ENCODE peak calls at places on chromosomes 4 and X, in eight cellular contexts. H is GM23338; T is HepG2; L is gastrocnemius medialis; N is CD4-positive, alpha-beta T cell; Z is lung; A is endodermal cell; Y is H9. P is an unnamed sample.

GRCh38 chr4:5341151-5341925 is 290.1 kb downstream of the STK32B start:
- DNase-seq in H (no peak), T (no peak), L (no peak), N (no peak), Z (no peak), A (no peak), Y (no peak), P (no peak)

GRCh38 chr4:139841464-139842195 is 176.0 kb downstream of the MGST2 start:
- DNase-seq in H (no peak), T (peak; percentile 98), L (no peak), N (no peak), Z (no peak), A (no peak), Y (no peak), P (peak; percentile 64)

GRCh38 chr4:179112441-179113170 is 1670.4 kb upstream of the AGA start:
- DNase-seq in H (no peak), T (no peak), L (no peak), N (no peak), Z (no peak), A (no peak), Y (no peak), P (no peak)

GRCh38 chr4:132240094-132240493 is 909.0 kb upstream of the PCDH10 start:
- DNase-seq in H (no peak), T (no peak), L (no peak), N (no peak), Z (no peak), A (no peak), Y (no peak), P (no peak)

GRCh38 chr4:183504930-183505555 is at the start of gene ING2:
- DNase-seq in H (peak; percentile 79), T (peak; percentile 18), L (no peak), N (no peak), Z (no peak), A (no peak), Y (no peak), P (peak; percentile 90)

GRCh38 chr4:7193040-7193958 is 961 bp downstream of the SORCS2 start:
- DNase-seq in H (peak; percentile 52), T (no peak), L (no peak), N (no peak), Z (no peak), A (peak; percentile 77), Y (peak; percentile 40), P (no peak)

GRCh38 chr4:67545996-67546356 is 673 bp upstream of the CENPC start:
- DNase-seq in H (peak; percentile 8), T (no peak), L (no peak), N (no peak), Z (no peak), A (no peak), Y (no peak), P (no peak)

GRCh38 chrX:85611926-85612325 is 232.5 kb upstream of the POF1B start:
- DNase-seq in H (peak; percentile 13), T (no peak), L (no peak), N (no peak), Z (no peak), A (no peak), Y (no peak), P (no peak)

GRCh38 chr4:153523171-153523757 is 57.1 kb downstream of the TMEM131L start:
- DNase-seq in H (no peak), T (no peak), L (no peak), N (no peak), Z (no peak), A (no peak), Y (no peak), P (no peak)

GRCh38 chr4:55931833-55932232 is 16.9 kb upstream of the CEP135 start:
- DNase-seq in H (no peak), T (no peak), L (no peak), N (no peak), Z (no peak), A (no peak), Y (no peak), P (no peak)

GRCh38 chr4:18113710-18114331 is 92.3 kb upstream of the LCORL start:
- DNase-seq in H (no peak), T (no peak), L (no peak), N (no peak), Z (no peak), A (no peak), Y (no peak), P (no peak)

GRCh38 chrX:41982966-41983365 is 59.6 kb upstream of the CASK start:
- DNase-seq in H (no peak), T (no peak), L (no peak), N (no peak), Z (no peak), A (no peak), Y (no peak), P (no peak)

GRCh38 chr4:110633358-110634319 is 10.8 kb upstream of the PITX2 start:
- DNase-seq in H (peak; percentile 40), T (no peak), L (no peak), N (no peak), Z (no peak), A (peak; percentile 76), Y (peak; percentile 50), P (no peak)

GRCh38 chrX:109740076-109740809 is 7.2 kb upstream of the ACSL4 start:
- DNase-seq in H (no peak), T (peak; percentile 95), L (peak; percentile 7), N (no peak), Z (peak; percentile 41), A (no peak), Y (no peak), P (peak; percentile 30)

GRCh38 chrX:12115377-12115776 is 22.9 kb upstream of the FRMPD4 start:
- DNase-seq in H (peak; percentile 66), T (no peak), L (no peak), N (no peak), Z (no peak), A (peak; percentile 84), Y (peak; percentile 56), P (no peak)

GRCh38 chrX:97692575-97692974 is 808.9 kb downstream of the RPA4 start:
- DNase-seq in H (no peak), T (no peak), L (no peak), N (no peak), Z (no peak), A (no peak), Y (no peak), P (no peak)

GRCh38 chrX:135112096-135112729 is 8.1 kb downstream of the ETDB start:
- DNase-seq in H (peak; percentile 57), T (no peak), L (no peak), N (peak; percentile 20), Z (no peak), A (peak; percentile 81), Y (peak; percentile 49), P (peak; percentile 30)

GRCh38 chr4:177283167-177283566 is 26.5 kb upstream of the NEIL3 start:
- DNase-seq in H (no peak), T (no peak), L (no peak), N (no peak), Z (no peak), A (no peak), Y (no peak), P (no peak)

GRCh38 chr4:15233626-15234025 is 194.2 kb upstream of the C1QTNF7 start:
- DNase-seq in H (no peak), T (no peak), L (no peak), N (peak; percentile 5), Z (no peak), A (no peak), Y (no peak), P (no peak)

GRCh38 chr4:151045907-151046306 is 30.8 kb upstream of the LRBA start:
- DNase-seq in H (peak; percentile 81), T (peak; percentile 31), L (no peak), N (no peak), Z (no peak), A (peak; percentile 64), Y (peak; percentile 38), P (peak; percentile 8)
- TF ChIP-seq CTCF in H (peak; percentile 76), T (peak; percentile 68), L (no peak), N (no peak), Z (no peak), A (peak; percentile 69), Y (peak; percentile 66), P (peak; percentile 16)

DNA sequence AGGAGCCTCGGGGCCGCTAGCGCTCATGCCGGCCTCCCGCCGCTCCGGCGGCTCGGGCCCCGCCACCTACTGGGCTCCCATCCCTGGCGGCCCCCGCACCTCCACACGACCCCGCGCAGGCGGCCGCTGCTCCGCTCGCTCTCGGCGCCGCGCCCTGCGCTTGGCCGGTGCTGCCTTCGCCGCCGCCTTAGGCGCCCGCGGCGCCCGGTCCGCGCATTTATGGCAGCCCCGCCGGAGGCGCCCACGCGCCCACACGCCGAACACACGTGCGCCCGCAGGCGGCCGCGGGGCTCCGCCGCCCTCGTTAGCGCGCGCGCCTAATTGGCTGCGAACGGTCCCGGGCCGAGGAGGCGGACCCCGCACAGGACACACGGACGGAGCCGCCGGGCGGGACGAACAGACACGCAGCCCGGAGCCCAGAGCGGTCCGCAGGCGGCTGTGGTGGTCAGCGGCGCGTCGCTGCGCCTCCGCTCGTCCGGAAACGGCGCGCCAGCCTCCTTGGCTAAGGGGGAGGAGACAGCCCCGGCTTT is at the start of gene NKX1-1:
- DNase-seq in H (peak; percentile 58), T (no peak), L (no peak), N (no peak), Z (no peak), A (peak; percentile 66), Y (peak; percentile 44), P (peak; percentile 2)
- H3K27me3 ChIP-seq in H (peaks cover 98% of the 10 kb centered on the region), T (peaks cover 10% of the 10 kb centered on the region), L (peaks cover 87% of the 10 kb centered on the region), N (peaks cover 73% of the 10 kb centered on the region), Z (peaks cover 39% of the 10 kb centered on the region), A (peaks cover 100% of the 10 kb centered on the region), Y (peaks cover 86% of the 10 kb centered on the region), P (peaks cover 71% of the 10 kb centered on the region)

DNA sequence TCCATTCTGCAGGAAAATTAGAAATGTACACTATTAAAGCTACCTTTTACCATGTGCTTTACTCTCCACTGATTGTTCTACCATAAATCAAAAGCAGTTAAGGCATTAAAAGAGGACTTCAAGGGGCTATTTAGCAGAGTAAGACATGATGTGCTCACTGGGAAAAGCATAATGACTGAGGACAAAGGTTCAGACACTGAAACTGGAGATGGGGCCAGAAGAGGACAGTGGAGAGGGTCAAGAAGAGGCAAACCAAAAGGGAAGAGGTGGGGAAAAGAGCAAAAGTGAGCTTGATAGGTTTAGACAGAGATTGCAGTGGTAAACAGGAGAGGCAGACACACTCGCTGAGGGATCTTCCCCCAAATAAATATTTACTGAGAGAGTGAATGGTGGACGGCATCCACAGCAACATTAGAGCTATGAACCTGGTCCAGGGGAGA is 23.8 kb downstream of the SH3RF1 start:
- DNase-seq in H (no peak), T (no peak), L (no peak), N (no peak), Z (no peak), A (no peak), Y (no peak), P (no peak)
- TF ChIP-seq CTCF in H (no peak), T (no peak), L (no peak), N (no peak), Z (no peak), A (no peak), Y (no peak), P (no peak)

GRCh38 chr4:3857316-3857926 is 91.2 kb downstream of the ADRA2C start:
- DNase-seq in H (no peak), T (no peak), L (no peak), N (no peak), Z (no peak), A (no peak), Y (no peak), P (no peak)
- H3K27me3 ChIP-seq in H (no peaks in the 10 kb centered on the region), T (peaks cover 71% of the 10 kb centered on the region), L (peaks cover 16% of the 10 kb centered on the region), N (no peaks in the 10 kb centered on the region), Z (no peaks in the 10 kb centered on the region), A (no peaks in the 10 kb centered on the region), Y (no peaks in the 10 kb centered on the region), P (peaks cover 12% of the 10 kb centered on the region)